ENCODE peak calls at places on chromosomes 3 and 15, in ten cellular contexts. One of them, this sample, is unnamed.

GRCh38 chr3:48595075-48595525 is at the start of gene COL7A1:
- DNase-seq in glutamatergic neuron: no peak
- DNase-seq in T-helper 17 cell: no peak
- DNase-seq in HT1080: no peak
- DNase-seq in adipocyte: peak; percentile 35
- DNase-seq in CD8-positive, alpha-beta memory T cell: no peak
- DNase-seq in pancreas: no peak
- DNase-seq in mesothelial cell of epicardium: no peak
- DNase-seq in kidney glomerular epithelial cell: no peak
- DNase-seq in T-helper 9 cell: no peak
- DNase-seq in this sample: peak; percentile 24

GRCh38 chr3:39146611-39147373 is 6.6 kb downstream of the CSRNP1 start:
- DNase-seq in adipocyte: peak; percentile 95
- DNase-seq in pancreas: no peak
- DNase-seq in HT1080: peak; percentile 99
- DNase-seq in CD8-positive, alpha-beta memory T cell: no peak
- DNase-seq in T-helper 17 cell: peak; percentile 45
- DNase-seq in kidney glomerular epithelial cell: peak; percentile 89
- DNase-seq in mesothelial cell of epicardium: no peak
- DNase-seq in glutamatergic neuron: peak; percentile 78
- DNase-seq in T-helper 9 cell: peak; percentile 51
- DNase-seq in this sample: peak; percentile 79

GRCh38 chr15:77543159-77543882 is 89.4 kb downstream of the LINGO1 start:
- DNase-seq in T-helper 9 cell: peak; percentile 63
- DNase-seq in mesothelial cell of epicardium: peak; percentile 78
- DNase-seq in adipocyte: peak; percentile 95
- DNase-seq in CD8-positive, alpha-beta memory T cell: peak; percentile 63
- DNase-seq in pancreas: peak; percentile 96
- DNase-seq in kidney glomerular epithelial cell: peak; percentile 79
- DNase-seq in T-helper 17 cell: peak; percentile 48
- DNase-seq in HT1080: peak; percentile 83
- DNase-seq in glutamatergic neuron: peak; percentile 86
- DNase-seq in this sample: peak; percentile 91

GRCh38 chr3:98961161-98962155 is 60.0 kb upstream of the DCBLD2 start:
- DNase-seq in T-helper 17 cell: no peak
- DNase-seq in pancreas: no peak
- DNase-seq in HT1080: peak; percentile 78
- DNase-seq in kidney glomerular epithelial cell: no peak
- DNase-seq in CD8-positive, alpha-beta memory T cell: no peak
- DNase-seq in T-helper 9 cell: no peak
- DNase-seq in adipocyte: peak; percentile 55
- DNase-seq in mesothelial cell of epicardium: no peak
- DNase-seq in glutamatergic neuron: no peak
- DNase-seq in this sample: no peak

GRCh38 chr3:139935866-139936817 is 1.2 kb downstream of the CLSTN2 start:
- DNase-seq in glutamatergic neuron: peak; percentile 57
- DNase-seq in mesothelial cell of epicardium: peak; percentile 30
- DNase-seq in pancreas: peak; percentile 73
- DNase-seq in T-helper 9 cell: no peak
- DNase-seq in CD8-positive, alpha-beta memory T cell: no peak
- DNase-seq in HT1080: no peak
- DNase-seq in kidney glomerular epithelial cell: peak; percentile 10
- DNase-seq in T-helper 17 cell: no peak
- DNase-seq in adipocyte: peak; percentile 68
- DNase-seq in this sample: peak; percentile 60

GRCh38 chr3:174035317-174035886 is 637.9 kb downstream of the NLGN1 start:
- DNase-seq in adipocyte: no peak
- DNase-seq in pancreas: no peak
- DNase-seq in kidney glomerular epithelial cell: no peak
- DNase-seq in mesothelial cell of epicardium: no peak
- DNase-seq in T-helper 17 cell: no peak
- DNase-seq in T-helper 9 cell: no peak
- DNase-seq in glutamatergic neuron: no peak
- DNase-seq in CD8-positive, alpha-beta memory T cell: no peak
- DNase-seq in HT1080: no peak
- DNase-seq in this sample: no peak

GRCh38 chr15:70258369-70259029 is 160.8 kb upstream of the TLE3 start:
- DNase-seq in T-helper 17 cell: peak; percentile 11
- DNase-seq in HT1080: no peak
- DNase-seq in kidney glomerular epithelial cell: no peak
- DNase-seq in adipocyte: no peak
- DNase-seq in T-helper 9 cell: peak; percentile 28
- DNase-seq in pancreas: peak; percentile 85
- DNase-seq in CD8-positive, alpha-beta memory T cell: peak; percentile 64
- DNase-seq in mesothelial cell of epicardium: no peak
- DNase-seq in glutamatergic neuron: no peak
- DNase-seq in this sample: peak; percentile 35

GRCh38 chr3:179035232-179035631 is 36.4 kb downstream of the ZMAT3 start:
- DNase-seq in glutamatergic neuron: no peak
- DNase-seq in adipocyte: no peak
- DNase-seq in kidney glomerular epithelial cell: no peak
- DNase-seq in HT1080: no peak
- DNase-seq in mesothelial cell of epicardium: no peak
- DNase-seq in T-helper 9 cell: no peak
- DNase-seq in pancreas: no peak
- DNase-seq in CD8-positive, alpha-beta memory T cell: no peak
- DNase-seq in T-helper 17 cell: no peak
- DNase-seq in this sample: no peak

GRCh38 chr15:70854669-70854976 is 666 bp upstream of the LARP6 start:
- DNase-seq in kidney glomerular epithelial cell: peak; percentile 18
- DNase-seq in T-helper 17 cell: no peak
- DNase-seq in CD8-positive, alpha-beta memory T cell: no peak
- DNase-seq in glutamatergic neuron: no peak
- DNase-seq in pancreas: no peak
- DNase-seq in adipocyte: peak; percentile 54
- DNase-seq in T-helper 9 cell: no peak
- DNase-seq in HT1080: peak; percentile 56
- DNase-seq in mesothelial cell of epicardium: no peak
- DNase-seq in this sample: peak; percentile 36

GRCh38 chr3:39294446-39295183 is 14.8 kb upstream of the CX3CR1 start:
- DNase-seq in pancreas: no peak
- DNase-seq in T-helper 9 cell: no peak
- DNase-seq in adipocyte: no peak
- DNase-seq in kidney glomerular epithelial cell: no peak
- DNase-seq in glutamatergic neuron: no peak
- DNase-seq in HT1080: peak; percentile 21
- DNase-seq in mesothelial cell of epicardium: no peak
- DNase-seq in T-helper 17 cell: no peak
- DNase-seq in CD8-positive, alpha-beta memory T cell: no peak
- DNase-seq in this sample: no peak

GRCh38 chr3:23202203-23202920 is 765 bp upstream of the UBE2E2 start:
- DNase-seq in adipocyte: no peak
- DNase-seq in T-helper 9 cell: no peak
- DNase-seq in CD8-positive, alpha-beta memory T cell: peak; percentile 1
- DNase-seq in HT1080: no peak
- DNase-seq in T-helper 17 cell: no peak
- DNase-seq in mesothelial cell of epicardium: no peak
- DNase-seq in glutamatergic neuron: peak; percentile 16
- DNase-seq in pancreas: peak; percentile 84
- DNase-seq in kidney glomerular epithelial cell: no peak
- DNase-seq in this sample: peak; percentile 47

GRCh38 chr3:141348848-141349247 is 19.5 kb upstream of the ZBTB38 start:
- DNase-seq in T-helper 17 cell: no peak
- DNase-seq in kidney glomerular epithelial cell: no peak
- DNase-seq in pancreas: no peak
- DNase-seq in T-helper 9 cell: no peak
- DNase-seq in glutamatergic neuron: no peak
- DNase-seq in CD8-positive, alpha-beta memory T cell: no peak
- DNase-seq in HT1080: no peak
- DNase-seq in mesothelial cell of epicardium: no peak
- DNase-seq in adipocyte: no peak
- DNase-seq in this sample: no peak

GRCh38 chr3:13053425-13053824 is 19.8 kb downstream of the IQSEC1 start:
- DNase-seq in pancreas: peak; percentile 22
- DNase-seq in T-helper 17 cell: no peak
- DNase-seq in kidney glomerular epithelial cell: no peak
- DNase-seq in CD8-positive, alpha-beta memory T cell: no peak
- DNase-seq in T-helper 9 cell: no peak
- DNase-seq in adipocyte: no peak
- DNase-seq in HT1080: no peak
- DNase-seq in mesothelial cell of epicardium: no peak
- DNase-seq in glutamatergic neuron: no peak
- DNase-seq in this sample: no peak

GRCh38 chr3:23981136-23981535 is 36.0 kb downstream of the NR1D2 start:
- DNase-seq in T-helper 17 cell: no peak
- DNase-seq in kidney glomerular epithelial cell: no peak
- DNase-seq in HT1080: peak; percentile 10
- DNase-seq in pancreas: no peak
- DNase-seq in glutamatergic neuron: no peak
- DNase-seq in adipocyte: no peak
- DNase-seq in CD8-positive, alpha-beta memory T cell: no peak
- DNase-seq in T-helper 9 cell: no peak
- DNase-seq in mesothelial cell of epicardium: no peak
- DNase-seq in this sample: no peak

GRCh38 chr3:33441322-33441976 is 1.2 kb upstream of the UBP1 start:
- DNase-seq in T-helper 17 cell: no peak
- DNase-seq in kidney glomerular epithelial cell: no peak
- DNase-seq in T-helper 9 cell: no peak
- DNase-seq in HT1080: no peak
- DNase-seq in CD8-positive, alpha-beta memory T cell: no peak
- DNase-seq in mesothelial cell of epicardium: no peak
- DNase-seq in glutamatergic neuron: no peak
- DNase-seq in adipocyte: no peak
- DNase-seq in pancreas: no peak
- DNase-seq in this sample: peak; percentile 15

GRCh38 chr3:197027896-197028710 is 1.5 kb downstream of the MELTF start:
- DNase-seq in HT1080: peak; percentile 37
- DNase-seq in pancreas: peak; percentile 80
- DNase-seq in mesothelial cell of epicardium: no peak
- DNase-seq in glutamatergic neuron: no peak
- DNase-seq in CD8-positive, alpha-beta memory T cell: no peak
- DNase-seq in adipocyte: no peak
- DNase-seq in T-helper 9 cell: no peak
- DNase-seq in T-helper 17 cell: no peak
- DNase-seq in kidney glomerular epithelial cell: no peak
- DNase-seq in this sample: no peak

GRCh38 chr3:46146548-46146947 is 61.6 kb downstream of the CCR1 start:
- DNase-seq in pancreas: no peak
- DNase-seq in kidney glomerular epithelial cell: no peak
- DNase-seq in T-helper 17 cell: no peak
- DNase-seq in mesothelial cell of epicardium: no peak
- DNase-seq in T-helper 9 cell: no peak
- DNase-seq in CD8-positive, alpha-beta memory T cell: no peak
- DNase-seq in HT1080: no peak
- DNase-seq in glutamatergic neuron: no peak
- DNase-seq in adipocyte: no peak
- DNase-seq in this sample: no peak

GRCh38 chr15:49645937-49646336 is 25.1 kb downstream of the DTWD1 start:
- DNase-seq in glutamatergic neuron: no peak
- DNase-seq in HT1080: peak; percentile 64
- DNase-seq in CD8-positive, alpha-beta memory T cell: no peak
- DNase-seq in mesothelial cell of epicardium: no peak
- DNase-seq in kidney glomerular epithelial cell: peak; percentile 94
- DNase-seq in pancreas: no peak
- DNase-seq in T-helper 17 cell: no peak
- DNase-seq in T-helper 9 cell: no peak
- DNase-seq in adipocyte: peak; percentile 42
- DNase-seq in this sample: peak; percentile 78

GRCh38 chr3:103127116-103127630 is 692.4 kb downstream of the ZPLD1 start:
- DNase-seq in adipocyte: no peak
- DNase-seq in CD8-positive, alpha-beta memory T cell: no peak
- DNase-seq in T-helper 17 cell: no peak
- DNase-seq in T-helper 9 cell: no peak
- DNase-seq in HT1080: no peak
- DNase-seq in kidney glomerular epithelial cell: no peak
- DNase-seq in pancreas: no peak
- DNase-seq in mesothelial cell of epicardium: no peak
- DNase-seq in glutamatergic neuron: no peak
- DNase-seq in this sample: no peak

GRCh38 chr3:4006288-4006687 is 207.1 kb downstream of the LRRN1 start:
- DNase-seq in T-helper 17 cell: no peak
- DNase-seq in CD8-positive, alpha-beta memory T cell: no peak
- DNase-seq in glutamatergic neuron: no peak
- DNase-seq in kidney glomerular epithelial cell: no peak
- DNase-seq in T-helper 9 cell: no peak
- DNase-seq in HT1080: no peak
- DNase-seq in mesothelial cell of epicardium: no peak
- DNase-seq in pancreas: no peak
- DNase-seq in adipocyte: no peak
- DNase-seq in this sample: no peak

GRCh38 chr3:186790261-186790981 is 7.0 kb downstream of the EIF4A2 start:
- DNase-seq in mesothelial cell of epicardium: no peak
- DNase-seq in T-helper 17 cell: no peak
- DNase-seq in HT1080: peak; percentile 86
- DNase-seq in kidney glomerular epithelial cell: no peak
- DNase-seq in adipocyte: peak; percentile 42
- DNase-seq in glutamatergic neuron: no peak
- DNase-seq in pancreas: no peak
- DNase-seq in CD8-positive, alpha-beta memory T cell: no peak
- DNase-seq in T-helper 9 cell: no peak
- DNase-seq in this sample: peak; percentile 70

GRCh38 chr15:71296032-71296686 is 180.9 kb downstream of the THSD4 start:
- DNase-seq in CD8-positive, alpha-beta memory T cell: no peak
- DNase-seq in HT1080: peak; percentile 83
- DNase-seq in T-helper 9 cell: no peak
- DNase-seq in T-helper 17 cell: no peak
- DNase-seq in kidney glomerular epithelial cell: no peak
- DNase-seq in pancreas: no peak
- DNase-seq in mesothelial cell of epicardium: no peak
- DNase-seq in adipocyte: peak; percentile 77
- DNase-seq in glutamatergic neuron: no peak
- DNase-seq in this sample: no peak

GRCh38 chr15:40471778-40472130 is 970 bp downstream of the CHST14 start:
- DNase-seq in HT1080: no peak
- DNase-seq in CD8-positive, alpha-beta memory T cell: no peak
- DNase-seq in kidney glomerular epithelial cell: peak; percentile 44
- DNase-seq in pancreas: no peak
- DNase-seq in T-helper 9 cell: no peak
- DNase-seq in T-helper 17 cell: no peak
- DNase-seq in glutamatergic neuron: no peak
- DNase-seq in mesothelial cell of epicardium: no peak
- DNase-seq in adipocyte: peak; percentile 48
- DNase-seq in this sample: peak; percentile 46

GRCh38 chr3:60742606-60743145 is 508.6 kb downstream of the FHIT start:
- DNase-seq in T-helper 9 cell: no peak
- DNase-seq in CD8-positive, alpha-beta memory T cell: no peak
- DNase-seq in pancreas: no peak
- DNase-seq in T-helper 17 cell: no peak
- DNase-seq in HT1080: peak; percentile 60
- DNase-seq in adipocyte: peak; percentile 22
- DNase-seq in mesothelial cell of epicardium: no peak
- DNase-seq in kidney glomerular epithelial cell: no peak
- DNase-seq in glutamatergic neuron: peak; percentile 74
- DNase-seq in this sample: peak; percentile 1

GRCh38 chr3:12507871-12508281 is 23.6 kb downstream of the TSEN2 start:
- DNase-seq in T-helper 9 cell: no peak
- DNase-seq in CD8-positive, alpha-beta memory T cell: no peak
- DNase-seq in mesothelial cell of epicardium: no peak
- DNase-seq in HT1080: peak; percentile 74
- DNase-seq in T-helper 17 cell: no peak
- DNase-seq in adipocyte: peak; percentile 66
- DNase-seq in kidney glomerular epithelial cell: peak; percentile 52
- DNase-seq in glutamatergic neuron: peak; percentile 78
- DNase-seq in pancreas: no peak
- DNase-seq in this sample: no peak

GRCh38 chr15:99449514-99449913 is 116.3 kb upstream of the MEF2A start:
- DNase-seq in T-helper 17 cell: no peak
- DNase-seq in T-helper 9 cell: no peak
- DNase-seq in CD8-positive, alpha-beta memory T cell: no peak
- DNase-seq in adipocyte: no peak
- DNase-seq in kidney glomerular epithelial cell: peak; percentile 27
- DNase-seq in mesothelial cell of epicardium: no peak
- DNase-seq in HT1080: no peak
- DNase-seq in pancreas: no peak
- DNase-seq in glutamatergic neuron: no peak
- DNase-seq in this sample: no peak

GRCh38 chr15:57327985-57328471 is 48.3 kb upstream of the CGNL1 start:
- DNase-seq in pancreas: no peak
- DNase-seq in glutamatergic neuron: no peak
- DNase-seq in mesothelial cell of epicardium: no peak
- DNase-seq in HT1080: peak; percentile 92
- DNase-seq in adipocyte: peak; percentile 86
- DNase-seq in CD8-positive, alpha-beta memory T cell: no peak
- DNase-seq in T-helper 9 cell: no peak
- DNase-seq in T-helper 17 cell: no peak
- DNase-seq in kidney glomerular epithelial cell: peak; percentile 24
- DNase-seq in this sample: no peak

GRCh38 chr3:141116791-141117190 is 65.6 kb downstream of the SPSB4 start:
- DNase-seq in CD8-positive, alpha-beta memory T cell: no peak
- DNase-seq in glutamatergic neuron: no peak
- DNase-seq in kidney glomerular epithelial cell: no peak
- DNase-seq in pancreas: no peak
- DNase-seq in T-helper 9 cell: no peak
- DNase-seq in mesothelial cell of epicardium: no peak
- DNase-seq in HT1080: no peak
- DNase-seq in adipocyte: no peak
- DNase-seq in T-helper 17 cell: no peak
- DNase-seq in this sample: no peak

This sample was measured in DMS53.